ENCODE peak calls at places on chromosomes 12 and 14, in four cellular contexts. One of them, this sample, is unnamed.

GRCh38 chr14:89845346-89845745 is 109.2 kb downstream of the EFCAB11 start:
- DNase-seq in body of pancreas: no peak
- DNase-seq in aorta: no peak
- DNase-seq in thoracic aorta: no peak
- DNase-seq in this sample: no peak

GRCh38 chr12:2390133-2390532 is 337.3 kb downstream of the CACNA1C start:
- DNase-seq in body of pancreas: no peak
- DNase-seq in aorta: no peak
- DNase-seq in thoracic aorta: no peak
- DNase-seq in this sample: no peak

GRCh38 chr14:30883508-30884294 is 9.3 kb downstream of the COCH start:
- DNase-seq in body of pancreas: no peak
- DNase-seq in aorta: no peak
- DNase-seq in thoracic aorta: no peak
- DNase-seq in this sample: no peak

GRCh38 chr12:55673638-55674037 is 34.1 kb downstream of the ITGA7 start:
- DNase-seq in thoracic aorta: no peak
- DNase-seq in aorta: no peak
- DNase-seq in body of pancreas: no peak
- DNase-seq in this sample: no peak

GRCh38 chr12:113855998-113856397 is 110.1 kb downstream of the RBM19 start:
- DNase-seq in aorta: no peak
- DNase-seq in body of pancreas: no peak
- DNase-seq in thoracic aorta: no peak
- DNase-seq in this sample: no peak

GRCh38 chr12:103884316-103884715 is 43.3 kb upstream of the NT5DC3 start:
- DNase-seq in thoracic aorta: no peak
- DNase-seq in aorta: no peak
- DNase-seq in body of pancreas: no peak
- DNase-seq in this sample: no peak

GRCh38 chr12:31702047-31702446 is 26.8 kb downstream of the AMN1 start:
- DNase-seq in body of pancreas: no peak
- DNase-seq in aorta: no peak
- DNase-seq in thoracic aorta: no peak
- DNase-seq in this sample: no peak

GRCh38 chr14:98112211-98112780 is 1159.7 kb downstream of the BCL11B start:
- DNase-seq in body of pancreas: no peak
- DNase-seq in thoracic aorta: no peak
- DNase-seq in aorta: no peak
- DNase-seq in this sample: no peak

GRCh38 chr14:79369359-79370332 is 841.7 kb downstream of the DIO2 start:
- DNase-seq in aorta: no peak
- DNase-seq in thoracic aorta: no peak
- DNase-seq in body of pancreas: peak; percentile 12
- DNase-seq in this sample: no peak

GRCh38 chr14:69945905-69946304 is 66.7 kb downstream of the SMOC1 start:
- DNase-seq in aorta: no peak
- DNase-seq in thoracic aorta: no peak
- DNase-seq in body of pancreas: no peak
- DNase-seq in this sample: no peak

GRCh38 chr12:106736051-106736957 is 38.2 kb upstream of the RIC8B start:
- DNase-seq in thoracic aorta: no peak
- DNase-seq in body of pancreas: no peak
- DNase-seq in aorta: no peak
- DNase-seq in this sample: no peak

GRCh38 chr12:108647199-108647935 is 13.7 kb upstream of the SELPLG start:
- DNase-seq in thoracic aorta: no peak
- DNase-seq in aorta: no peak
- DNase-seq in body of pancreas: no peak
- DNase-seq in this sample: no peak

GRCh38 chr14:72948481-72949138 is 22.3 kb downstream of the DCAF4 start:
- DNase-seq in thoracic aorta: no peak
- DNase-seq in body of pancreas: peak; percentile 71
- DNase-seq in aorta: peak; percentile 77
- DNase-seq in this sample: peak; percentile 52

GRCh38 chr14:73245401-73246325 is 8.4 kb downstream of the PAPLN start:
- DNase-seq in aorta: peak; percentile 84
- DNase-seq in body of pancreas: no peak
- DNase-seq in thoracic aorta: no peak
- DNase-seq in this sample: peak; percentile 50

GRCh38 chr14:30935445-30935844 is 61.1 kb downstream of the COCH start:
- DNase-seq in body of pancreas: no peak
- DNase-seq in thoracic aorta: no peak
- DNase-seq in aorta: no peak
- DNase-seq in this sample: no peak

DNA sequence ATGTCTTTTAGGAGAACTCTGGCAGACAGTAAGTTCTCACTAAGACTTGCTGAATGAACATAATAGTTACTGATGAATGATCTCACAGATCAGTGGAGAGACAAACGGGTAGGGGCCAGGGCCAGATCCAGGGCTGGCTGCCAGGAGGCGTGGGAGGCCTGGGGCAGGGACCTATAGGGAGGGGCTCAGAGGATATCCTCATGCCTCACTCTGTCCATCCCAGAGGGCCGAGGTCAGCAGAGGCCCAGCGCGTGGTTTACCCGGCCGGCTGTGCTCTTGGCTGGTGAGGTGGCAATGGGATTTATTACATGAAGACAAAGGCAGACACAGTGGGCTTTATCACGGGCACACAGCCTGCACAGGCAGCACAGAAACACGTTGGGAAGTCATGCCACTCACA is 85.4 kb downstream of the CHGA start:
- DNase-seq in body of pancreas: no peak
- DNase-seq in aorta: no peak
- DNase-seq in thoracic aorta: no peak
- DNase-seq in this sample: no peak
- H3K4me1 ChIP-seq in body of pancreas: peaks cover 40% of the 10 kb centered on the region
- H3K4me1 ChIP-seq in aorta: no peaks in the 10 kb centered on the region
- H3K4me1 ChIP-seq in thoracic aorta: peaks cover 32% of the 10 kb centered on the region
- H3K4me1 ChIP-seq in this sample: peaks cover 24% of the 10 kb centered on the region

GRCh38 chr12:100692502-100692901 is 102.1 kb upstream of the ANO4 start:
- DNase-seq in thoracic aorta: no peak
- DNase-seq in body of pancreas: no peak
- DNase-seq in aorta: no peak
- DNase-seq in this sample: no peak
- H3K4me1 ChIP-seq in thoracic aorta: no peaks in the 10 kb centered on the region
- H3K4me1 ChIP-seq in body of pancreas: no peaks in the 10 kb centered on the region
- H3K4me1 ChIP-seq in aorta: no peaks in the 10 kb centered on the region
- H3K4me1 ChIP-seq in this sample: no peaks in the 10 kb centered on the region

GRCh38 chr12:51244269-51244668 is 5.6 kb downstream of the DAZAP2 start:
- DNase-seq in body of pancreas: no peak
- DNase-seq in thoracic aorta: no peak
- DNase-seq in aorta: no peak
- DNase-seq in this sample: no peak

GRCh38 chr12:51242896-51243295 is 4.3 kb downstream of the DAZAP2 start:
- DNase-seq in body of pancreas: no peak
- DNase-seq in aorta: no peak
- DNase-seq in thoracic aorta: no peak
- DNase-seq in this sample: no peak

GRCh38 chr12:51238510-51239334 is at the start of gene DAZAP2:
- DNase-seq in aorta: peak; percentile 98
- DNase-seq in thoracic aorta: peak; percentile 82
- DNase-seq in body of pancreas: peak; percentile 98
- DNase-seq in this sample: peak; percentile 97

GRCh38 chr12:51240971-51241370 is 2.3 kb downstream of the DAZAP2 start:
- DNase-seq in body of pancreas: no peak
- DNase-seq in thoracic aorta: no peak
- DNase-seq in aorta: no peak
- DNase-seq in this sample: no peak

DNA sequence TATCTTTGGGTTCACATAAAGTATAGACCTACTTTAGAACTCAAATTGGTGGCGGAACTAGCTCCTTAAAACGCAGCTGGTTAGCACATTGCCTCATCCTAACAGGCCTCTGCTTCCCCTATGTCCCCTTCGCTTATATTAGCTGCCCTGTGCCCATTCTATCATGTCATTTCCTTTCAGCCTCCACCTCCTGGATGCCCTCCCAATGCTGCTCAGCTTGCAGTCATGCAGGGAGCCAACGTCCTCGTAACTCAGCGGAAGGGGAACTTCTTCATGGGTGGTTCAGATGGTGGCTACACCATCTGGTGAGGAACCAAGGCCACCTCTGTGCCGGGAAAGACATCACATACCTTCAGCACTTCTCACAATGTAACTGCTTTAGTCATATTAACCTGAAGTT is 3.5 kb downstream of the DAZAP2 start:
- DNase-seq in aorta: peak; percentile 72
- DNase-seq in thoracic aorta: no peak
- DNase-seq in body of pancreas: no peak
- DNase-seq in this sample: no peak
- H3K4me1 ChIP-seq in aorta: no peaks in the 10 kb centered on the region
- H3K4me1 ChIP-seq in thoracic aorta: peaks cover 22% of the 10 kb centered on the region
- H3K4me1 ChIP-seq in body of pancreas: peaks cover 35% of the 10 kb centered on the region
- H3K4me1 ChIP-seq in this sample: peaks cover 9% of the 10 kb centered on the region

GRCh38 chr14:75456069-75457023 is 28.5 kb downstream of the JDP2 start:
- DNase-seq in body of pancreas: no peak
- DNase-seq in thoracic aorta: no peak
- DNase-seq in aorta: peak; percentile 43
- DNase-seq in this sample: no peak

GRCh38 chr14:75459099-75459741 is 31.4 kb downstream of the JDP2 start:
- DNase-seq in aorta: no peak
- DNase-seq in thoracic aorta: no peak
- DNase-seq in body of pancreas: peak; percentile 91
- DNase-seq in this sample: no peak

GRCh38 chr14:75458305-75458704 is 30.5 kb downstream of the JDP2 start:
- DNase-seq in body of pancreas: no peak
- DNase-seq in aorta: no peak
- DNase-seq in thoracic aorta: no peak
- DNase-seq in this sample: no peak

GRCh38 chr14:75457024-75457390 is 29.2 kb downstream of the JDP2 start:
- DNase-seq in body of pancreas: no peak
- DNase-seq in thoracic aorta: no peak
- DNase-seq in aorta: peak; percentile 6
- DNase-seq in this sample: no peak

GRCh38 chr14:75457648-75458165 is 29.9 kb downstream of the JDP2 start:
- DNase-seq in body of pancreas: no peak
- DNase-seq in thoracic aorta: no peak
- DNase-seq in aorta: no peak
- DNase-seq in this sample: no peak
- H3K4me1 ChIP-seq in body of pancreas: peaks cover 87% of the 10 kb centered on the region
- H3K4me1 ChIP-seq in thoracic aorta: peaks cover 22% of the 10 kb centered on the region
- H3K4me1 ChIP-seq in aorta: no peaks in the 10 kb centered on the region
- H3K4me1 ChIP-seq in this sample: peaks cover 48% of the 10 kb centered on the region

GRCh38 chr12:64674367-64674922 is 64.2 kb downstream of the RASSF3 start:
- DNase-seq in aorta: no peak
- DNase-seq in body of pancreas: no peak
- DNase-seq in thoracic aorta: no peak
- DNase-seq in this sample: no peak
- H3K4me1 ChIP-seq in aorta: peaks cover 12% of the 10 kb centered on the region
- H3K4me1 ChIP-seq in body of pancreas: peaks cover 76% of the 10 kb centered on the region
- H3K4me1 ChIP-seq in thoracic aorta: peaks cover 76% of the 10 kb centered on the region
- H3K4me1 ChIP-seq in this sample: peaks cover 40% of the 10 kb centered on the region